ENCODE peak calls at places on chromosome 21, in four cellular contexts. W is PC-3, G is fibroblast of lung, D is mammary epithelial cell. Z is an unnamed sample.

GRCh38 chr21:46118305-46118870 is 20.5 kb downstream of the COL6A2 start:
- DNase-seq in W (no peak), G (no peak), D (no peak), Z (peak; percentile 65)

GRCh38 chr21:44940116-44940631 is 345 bp downstream of the SLX9 start:
- DNase-seq in W (no peak), G (no peak), D (peak; percentile 17), Z (no peak)

GRCh38 chr21:25513810-25514209 is 93.5 kb downstream of the MRPL39 start:
- DNase-seq in W (no peak), G (no peak), D (no peak), Z (no peak)

GRCh38 chr21:25149022-25149421 is 458.3 kb downstream of the MRPL39 start:
- DNase-seq in W (no peak), G (no peak), D (no peak), Z (no peak)

GRCh38 chr21:45973475-45974072 is 8.0 kb upstream of the COL6A1 start:
- DNase-seq in W (peak; percentile 86), G (peak; percentile 88), D (peak; percentile 24), Z (peak; percentile 84)

GRCh38 chr21:41054206-41054605 is 113.8 kb upstream of the BACE2 start:
- DNase-seq in W (no peak), G (no peak), D (no peak), Z (no peak)

GRCh38 chr21:44989943-44990780 is 50.3 kb downstream of the SLX9 start:
- DNase-seq in W (no peak), G (no peak), D (no peak), Z (no peak)

GRCh38 chr21:45102391-45102932 is 28.1 kb downstream of the ADARB1 start:
- DNase-seq in W (peak; percentile 89), G (peak; percentile 27), D (peak; percentile 67), Z (no peak)

GRCh38 chr21:37561941-37562919 is 195.7 kb downstream of the DYRK1A start:
- DNase-seq in W (no peak), G (no peak), D (no peak), Z (no peak)

GRCh38 chr21:45866473-45867010 is 115.0 kb upstream of the COL6A1 start:
- DNase-seq in W (no peak), G (no peak), D (no peak), Z (no peak)

GRCh38 chr21:43367296-43367695 is 59.6 kb downstream of the SIK1 start:
- DNase-seq in W (no peak), G (no peak), D (no peak), Z (peak; percentile 65)

GRCh38 chr21:27564684-27565280 is 597.9 kb upstream of the ADAMTS5 start:
- DNase-seq in W (peak; percentile 52), G (peak; percentile 78), D (peak; percentile 42), Z (no peak)

GRCh38 chr21:45141507-45141906 is 67.1 kb downstream of the ADARB1 start:
- DNase-seq in W (no peak), G (no peak), D (no peak), Z (no peak)

GRCh38 chr21:44710756-44711326 is 531 bp downstream of the TSPEAR start:
- DNase-seq in W (no peak), G (no peak), D (peak; percentile 19), Z (no peak)

GRCh38 chr21:37915941-37916794 is at the start of gene KCNJ6:
- DNase-seq in W (no peak), G (peak; percentile 59), D (peak; percentile 37), Z (no peak)

GRCh38 chr21:46144464-46145070 is 10.8 kb downstream of the FTCD start:
- DNase-seq in W (no peak), G (no peak), D (no peak), Z (no peak)

GRCh38 chr21:19900149-19900548 is 1098.1 kb upstream of the NCAM2 start:
- DNase-seq in W (no peak), G (no peak), D (no peak), Z (no peak)

GRCh38 chr21:37176716-37177115 is 90.4 kb downstream of the VPS26C start:
- DNase-seq in W (peak; percentile 76), G (no peak), D (peak; percentile 79), Z (no peak)

GRCh38 chr21:43866659-43867331 is 1.8 kb downstream of the AGPAT3 start:
- DNase-seq in W (peak; percentile 46), G (no peak), D (peak; percentile 44), Z (peak; percentile 83)

GRCh38 chr21:38438476-38438893 is 59.8 kb downstream of the ERG start:
- DNase-seq in W (peak; percentile 16), G (peak; percentile 47), D (no peak), Z (peak; percentile 85)

GRCh38 chr21:46138383-46138970 is 16.9 kb downstream of the FTCD start:
- DNase-seq in W (no peak), G (no peak), D (no peak), Z (no peak)

GRCh38 chr21:44657635-44658183 is at the start of gene KRTAP12-3:
- DNase-seq in W (no peak), G (no peak), D (no peak), Z (no peak)

GRCh38 chr21:36753556-36753955 is 54.6 kb downstream of the SIM2 start:
- DNase-seq in W (peak; percentile 46), G (no peak), D (peak; percentile 27), Z (no peak)

GRCh38 chr21:44416193-44416592 is 39.1 kb upstream of the LRRC3 start:
- DNase-seq in W (no peak), G (no peak), D (no peak), Z (peak; percentile 12)

GRCh38 chr21:15679630-15680029 is 50.2 kb upstream of the USP25 start:
- DNase-seq in W (no peak), G (no peak), D (no peak), Z (no peak)
- TF ChIP-seq CTCF in W (peak; percentile 28), G (no peak), D (no peak), Z (no peak)

GRCh38 chr21:35559128-35559831 is 501.0 kb downstream of the SETD4 start:
- DNase-seq in W (no peak), G (peak; percentile 96), D (peak; percentile 33), Z (no peak)
- H3K4me1 ChIP-seq in W (no peaks in the 10 kb centered on the region), G (peaks cover 16% of the 10 kb centered on the region), D (no peaks in the 10 kb centered on the region), Z (peaks cover 7% of the 10 kb centered on the region)

DNA sequence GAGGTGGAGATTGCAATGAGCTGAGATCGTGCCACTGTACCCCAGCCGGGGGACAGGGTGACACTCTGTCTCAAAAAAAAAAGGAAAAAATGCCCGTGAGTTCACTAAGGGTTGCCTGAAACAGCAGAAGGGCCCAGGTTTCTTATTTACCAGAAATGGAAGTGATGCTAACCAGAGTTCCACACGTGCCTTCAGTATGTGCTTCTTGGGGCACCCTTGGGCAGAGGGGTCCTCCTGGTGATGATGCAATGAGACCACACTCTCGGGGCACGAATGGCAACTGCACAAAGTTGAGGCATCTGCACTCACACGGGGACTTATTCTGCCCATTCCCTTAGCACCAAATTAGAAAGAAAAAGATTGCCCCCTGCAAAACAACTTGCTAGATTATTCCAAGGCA is 29.2 kb downstream of the OLIG1 start:
- DNase-seq in W (no peak), G (no peak), D (no peak), Z (no peak)
- H3K27me3 ChIP-seq in W (peaks cover 89% of the 10 kb centered on the region), G (peaks cover 2% of the 10 kb centered on the region), D (no peaks in the 10 kb centered on the region), Z (no peaks in the 10 kb centered on the region)

GRCh38 chr21:30209571-30209970 is 6.3 kb downstream of the CLDN8 start:
- DNase-seq in W (peak; percentile 30), G (no peak), D (no peak), Z (no peak)
- TF ChIP-seq CTCF in W (peak; percentile 41), G (no peak), D (no peak), Z (no peak)

DNA sequence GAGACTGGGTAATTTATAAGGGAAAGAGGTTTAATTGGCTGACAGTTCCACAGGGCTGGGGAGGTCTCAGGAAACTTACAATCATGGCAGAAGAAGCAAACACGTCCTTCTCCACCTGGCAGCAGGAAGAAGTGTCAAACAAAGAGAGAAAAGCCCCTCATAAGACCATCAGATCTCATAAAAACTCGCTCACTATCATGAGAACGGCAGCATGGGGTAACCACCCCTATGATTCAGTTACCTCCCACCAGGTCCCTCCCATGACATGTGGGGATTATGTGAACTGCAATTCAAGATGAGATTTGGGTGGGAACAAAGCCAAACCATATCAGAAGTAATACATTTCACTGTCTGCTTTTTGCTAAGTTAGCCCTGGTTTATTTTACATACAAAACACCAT is 68.5 kb downstream of the RBM11 start:
- DNase-seq in W (no peak), G (no peak), D (no peak), Z (no peak)
- H3K4me1 ChIP-seq in W (no peaks in the 10 kb centered on the region), G (no peaks in the 10 kb centered on the region), D (no peaks in the 10 kb centered on the region), Z (no peaks in the 10 kb centered on the region)

GRCh38 chr21:42154237-42155044 is 64.5 kb upstream of the ABCG1 start:
- DNase-seq in W (no peak), G (no peak), D (no peak), Z (peak; percentile 46)

GRCh38 chr21:42155045-42155855 is 63.7 kb upstream of the ABCG1 start:
- DNase-seq in W (no peak), G (no peak), D (no peak), Z (no peak)

GRCh38 chr21:42151148-42152074 is 67.5 kb upstream of the ABCG1 start:
- DNase-seq in W (no peak), G (no peak), D (no peak), Z (peak; percentile 35)

GRCh38 chr21:42153746-42154145 is 65.2 kb upstream of the ABCG1 start:
- DNase-seq in W (no peak), G (no peak), D (no peak), Z (no peak)

GRCh38 chr21:42153046-42153685 is 65.8 kb upstream of the ABCG1 start:
- DNase-seq in W (no peak), G (no peak), D (no peak), Z (peak; percentile 70)
- H3K27me3 ChIP-seq in W (no peaks in the 10 kb centered on the region), G (no peaks in the 10 kb centered on the region), D (no peaks in the 10 kb centered on the region), Z (no peaks in the 10 kb centered on the region)

GRCh38 chr21:31780944-31781343 is 49.0 kb upstream of the SCAF4 start:
- DNase-seq in W (peak; percentile 72), G (no peak), D (peak; percentile 49), Z (no peak)
- TF ChIP-seq CTCF in W (peak; percentile 75), G (no peak), D (peak; percentile 19), Z (no peak)

DNA sequence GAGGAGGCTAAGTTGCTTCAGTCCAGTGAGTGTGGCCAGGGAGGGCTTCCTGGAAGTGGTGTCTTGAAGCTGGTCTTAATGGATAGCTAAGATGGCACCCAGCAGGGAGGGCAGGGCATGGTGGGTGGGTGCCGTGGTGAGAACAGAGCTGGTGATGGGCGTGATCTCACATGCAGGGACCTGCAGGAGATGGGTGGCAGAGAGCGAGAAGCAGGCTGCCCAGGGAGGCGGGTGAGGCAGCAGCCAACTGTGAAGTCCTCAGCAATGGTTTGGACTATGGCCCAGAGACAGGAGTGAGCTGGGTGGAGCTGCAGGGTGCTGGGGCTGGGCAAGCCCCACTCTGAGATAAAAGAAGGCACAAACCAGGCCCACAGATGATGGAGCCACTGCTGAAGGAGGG is 50.7 kb downstream of the UMODL1 start:
- DNase-seq in W (peak; percentile 25), G (no peak), D (peak; percentile 58), Z (no peak)
- H3K4me1 ChIP-seq in W (peaks cover 50% of the 10 kb centered on the region), G (peaks cover 2% of the 10 kb centered on the region), D (peaks cover 10% of the 10 kb centered on the region), Z (peaks cover 51% of the 10 kb centered on the region)

Z was measured in left lung.